ENCODE peak calls at places on chromosomes 6 and 20, in eight cellular contexts. One of them, this sample, is unnamed.

GRCh38 chr6:84227044-84227433 is 404 bp downstream of the CEP162 start:
- DNase-seq in Panc1: no peak
- DNase-seq in keratinocyte: no peak
- DNase-seq in RWPE1: peak; percentile 3
- DNase-seq in IMR-90: no peak
- DNase-seq in left lung: peak; percentile 4
- DNase-seq in fibroblast of lung: no peak
- DNase-seq in heart left ventricle: no peak
- DNase-seq in this sample: no peak

GRCh38 chr6:75204222-75204958 is 1.5 kb downstream of the COL12A1 start:
- DNase-seq in IMR-90: peak; percentile 96
- DNase-seq in heart left ventricle: peak; percentile 72
- DNase-seq in Panc1: no peak
- DNase-seq in RWPE1: peak; percentile 84
- DNase-seq in left lung: peak; percentile 60
- DNase-seq in keratinocyte: no peak
- DNase-seq in fibroblast of lung: peak; percentile 97
- DNase-seq in this sample: no peak

GRCh38 chr6:114040871-114041270 is 69.9 kb upstream of the HDAC2 start:
- DNase-seq in fibroblast of lung: peak; percentile 58
- DNase-seq in IMR-90: no peak
- DNase-seq in heart left ventricle: no peak
- DNase-seq in Panc1: no peak
- DNase-seq in keratinocyte: no peak
- DNase-seq in RWPE1: no peak
- DNase-seq in left lung: no peak
- DNase-seq in this sample: no peak

GRCh38 chr6:49462071-49462470 is 982 bp downstream of the MMUT start:
- DNase-seq in RWPE1: peak; percentile 4
- DNase-seq in IMR-90: peak; percentile 6
- DNase-seq in left lung: no peak
- DNase-seq in keratinocyte: no peak
- DNase-seq in heart left ventricle: no peak
- DNase-seq in fibroblast of lung: peak; percentile 28
- DNase-seq in Panc1: no peak
- DNase-seq in this sample: no peak

GRCh38 chr20:37282558-37282957 is 6.9 kb upstream of the MANBAL start:
- DNase-seq in Panc1: no peak
- DNase-seq in left lung: no peak
- DNase-seq in IMR-90: peak; percentile 81
- DNase-seq in heart left ventricle: no peak
- DNase-seq in RWPE1: peak; percentile 73
- DNase-seq in keratinocyte: no peak
- DNase-seq in fibroblast of lung: peak; percentile 80
- DNase-seq in this sample: no peak

GRCh38 chr20:47235853-47236638 is 120.5 kb downstream of the ZMYND8 start:
- DNase-seq in heart left ventricle: no peak
- DNase-seq in Panc1: no peak
- DNase-seq in RWPE1: no peak
- DNase-seq in keratinocyte: no peak
- DNase-seq in fibroblast of lung: no peak
- DNase-seq in IMR-90: no peak
- DNase-seq in left lung: no peak
- DNase-seq in this sample: no peak

GRCh38 chr6:22470454-22471368 is 98.7 kb upstream of the HDGFL1 start:
- DNase-seq in fibroblast of lung: peak; percentile 72
- DNase-seq in Panc1: peak; percentile 10
- DNase-seq in IMR-90: peak; percentile 51
- DNase-seq in left lung: no peak
- DNase-seq in heart left ventricle: peak; percentile 38
- DNase-seq in keratinocyte: no peak
- DNase-seq in RWPE1: peak; percentile 5
- DNase-seq in this sample: no peak

GRCh38 chr20:59751075-59751711 is 146.9 kb downstream of the PHACTR3 start:
- DNase-seq in Panc1: peak; percentile 5
- DNase-seq in RWPE1: peak; percentile 89
- DNase-seq in left lung: peak; percentile 88
- DNase-seq in IMR-90: peak; percentile 24
- DNase-seq in fibroblast of lung: peak; percentile 29
- DNase-seq in keratinocyte: no peak
- DNase-seq in heart left ventricle: peak; percentile 74
- DNase-seq in this sample: no peak

GRCh38 chr6:75130784-75131183 is 75.1 kb downstream of the COL12A1 start:
- DNase-seq in keratinocyte: no peak
- DNase-seq in heart left ventricle: no peak
- DNase-seq in RWPE1: no peak
- DNase-seq in fibroblast of lung: peak; percentile 57
- DNase-seq in IMR-90: peak; percentile 76
- DNase-seq in left lung: no peak
- DNase-seq in Panc1: no peak
- DNase-seq in this sample: no peak

GRCh38 chr20:3765171-3765887 is 2.2 kb downstream of the ADISSP start:
- DNase-seq in heart left ventricle: peak; percentile 67
- DNase-seq in IMR-90: no peak
- DNase-seq in Panc1: no peak
- DNase-seq in left lung: no peak
- DNase-seq in keratinocyte: no peak
- DNase-seq in RWPE1: no peak
- DNase-seq in fibroblast of lung: no peak
- DNase-seq in this sample: no peak

GRCh38 chr20:20505554-20505953 is 137.7 kb downstream of the INSM1 start:
- DNase-seq in IMR-90: no peak
- DNase-seq in heart left ventricle: no peak
- DNase-seq in Panc1: no peak
- DNase-seq in fibroblast of lung: no peak
- DNase-seq in keratinocyte: no peak
- DNase-seq in left lung: no peak
- DNase-seq in RWPE1: no peak
- DNase-seq in this sample: no peak

GRCh38 chr20:46343358-46344357 is 35.4 kb upstream of the CDH22 start:
- DNase-seq in IMR-90: no peak
- DNase-seq in left lung: no peak
- DNase-seq in Panc1: no peak
- DNase-seq in keratinocyte: no peak
- DNase-seq in heart left ventricle: no peak
- DNase-seq in RWPE1: no peak
- DNase-seq in fibroblast of lung: no peak
- DNase-seq in this sample: no peak

GRCh38 chr20:36214684-36215256 is 21.5 kb upstream of the AAR2 start:
- DNase-seq in left lung: no peak
- DNase-seq in RWPE1: peak; percentile 73
- DNase-seq in heart left ventricle: no peak
- DNase-seq in Panc1: peak; percentile 22
- DNase-seq in keratinocyte: no peak
- DNase-seq in fibroblast of lung: peak; percentile 57
- DNase-seq in IMR-90: peak; percentile 33
- DNase-seq in this sample: no peak

GRCh38 chr20:40643891-40644290 is 45.1 kb downstream of the MAFB start:
- DNase-seq in RWPE1: no peak
- DNase-seq in left lung: no peak
- DNase-seq in heart left ventricle: no peak
- DNase-seq in keratinocyte: no peak
- DNase-seq in Panc1: no peak
- DNase-seq in IMR-90: no peak
- DNase-seq in fibroblast of lung: no peak
- DNase-seq in this sample: no peak

GRCh38 chr20:63060057-63060991 is 53.6 kb upstream of the BHLHE23 start:
- DNase-seq in left lung: peak; percentile 43
- DNase-seq in RWPE1: peak; percentile 68
- DNase-seq in keratinocyte: no peak
- DNase-seq in fibroblast of lung: no peak
- DNase-seq in Panc1: no peak
- DNase-seq in heart left ventricle: no peak
- DNase-seq in IMR-90: peak; percentile 22
- DNase-seq in this sample: no peak

GRCh38 chr6:8195040-8195713 is 92.8 kb upstream of the EEF1E1 start:
- DNase-seq in RWPE1: no peak
- DNase-seq in keratinocyte: no peak
- DNase-seq in fibroblast of lung: no peak
- DNase-seq in Panc1: no peak
- DNase-seq in heart left ventricle: no peak
- DNase-seq in IMR-90: no peak
- DNase-seq in left lung: no peak
- DNase-seq in this sample: no peak

GRCh38 chr20:46712056-46712636 is 2.7 kb downstream of the SLC2A10 start:
- DNase-seq in fibroblast of lung: no peak
- DNase-seq in keratinocyte: no peak
- DNase-seq in Panc1: no peak
- DNase-seq in RWPE1: no peak
- DNase-seq in left lung: no peak
- DNase-seq in heart left ventricle: no peak
- DNase-seq in IMR-90: no peak
- DNase-seq in this sample: no peak

GRCh38 chr6:104623052-104623690 is 236.5 kb downstream of the HACE1 start:
- DNase-seq in Panc1: no peak
- DNase-seq in IMR-90: no peak
- DNase-seq in RWPE1: no peak
- DNase-seq in left lung: no peak
- DNase-seq in keratinocyte: no peak
- DNase-seq in heart left ventricle: no peak
- DNase-seq in fibroblast of lung: no peak
- DNase-seq in this sample: no peak

GRCh38 chr20:35129647-35130069 is 17.5 kb downstream of the EDEM2 start:
- DNase-seq in fibroblast of lung: peak; percentile 47
- DNase-seq in RWPE1: no peak
- DNase-seq in keratinocyte: no peak
- DNase-seq in Panc1: peak; percentile 89
- DNase-seq in heart left ventricle: no peak
- DNase-seq in IMR-90: peak; percentile 71
- DNase-seq in left lung: no peak
- DNase-seq in this sample: no peak
- H3K27ac ChIP-seq in fibroblast of lung: no peak overlapping the region
- H3K27ac ChIP-seq in RWPE1: no peak overlapping the region
- H3K27ac ChIP-seq in keratinocyte: no peak overlapping the region
- H3K27ac ChIP-seq in Panc1: no peak overlapping the region
- H3K27ac ChIP-seq in heart left ventricle: no peak overlapping the region
- H3K27ac ChIP-seq in IMR-90: no peak overlapping the region
- H3K27ac ChIP-seq in left lung: peak overlapping the region; percentile 57
- H3K27ac ChIP-seq in this sample: no peak overlapping the region

GRCh38 chr20:31934968-31935764 is 16.7 kb downstream of the PDRG1 start:
- DNase-seq in left lung: no peak
- DNase-seq in RWPE1: no peak
- DNase-seq in keratinocyte: no peak
- DNase-seq in heart left ventricle: no peak
- DNase-seq in IMR-90: no peak
- DNase-seq in Panc1: no peak
- DNase-seq in fibroblast of lung: no peak
- DNase-seq in this sample: no peak
- TF ChIP-seq CTCF in left lung: no peak
- TF ChIP-seq CTCF in RWPE1: no peak
- TF ChIP-seq CTCF in keratinocyte: no peak
- TF ChIP-seq CTCF in heart left ventricle: no peak
- TF ChIP-seq CTCF in IMR-90: no peak
- TF ChIP-seq CTCF in Panc1: no peak
- TF ChIP-seq CTCF in fibroblast of lung: no peak
- TF ChIP-seq CTCF in this sample: no peak

GRCh38 chr6:33314515-33314942 is 651 bp upstream of the TAPBP start:
- DNase-seq in keratinocyte: no peak
- DNase-seq in Panc1: no peak
- DNase-seq in heart left ventricle: peak; percentile 72
- DNase-seq in RWPE1: peak; percentile 57
- DNase-seq in fibroblast of lung: peak; percentile 73
- DNase-seq in left lung: no peak
- DNase-seq in IMR-90: peak; percentile 86
- DNase-seq in this sample: peak; percentile 60

GRCh38 chr6:33313709-33314514 is at the start of gene TAPBP:
- DNase-seq in fibroblast of lung: peak; percentile 56
- DNase-seq in keratinocyte: no peak
- DNase-seq in left lung: peak; percentile 89
- DNase-seq in IMR-90: peak; percentile 72
- DNase-seq in heart left ventricle: peak; percentile 63
- DNase-seq in RWPE1: peak; percentile 61
- DNase-seq in Panc1: no peak
- DNase-seq in this sample: peak; percentile 76

GRCh38 chr6:33314943-33315752 is 1.3 kb upstream of the TAPBP start:
- DNase-seq in left lung: peak; percentile 91
- DNase-seq in heart left ventricle: peak; percentile 63
- DNase-seq in RWPE1: no peak
- DNase-seq in fibroblast of lung: no peak
- DNase-seq in Panc1: no peak
- DNase-seq in keratinocyte: no peak
- DNase-seq in IMR-90: no peak
- DNase-seq in this sample: no peak

GRCh38 chr6:33313105-33313708 is 671 bp downstream of the TAPBP start:
- DNase-seq in keratinocyte: no peak
- DNase-seq in IMR-90: peak; percentile 31
- DNase-seq in fibroblast of lung: peak; percentile 27
- DNase-seq in heart left ventricle: peak; percentile 60
- DNase-seq in RWPE1: no peak
- DNase-seq in left lung: peak; percentile 92
- DNase-seq in Panc1: no peak
- DNase-seq in this sample: peak; percentile 33

GRCh38 chr6:33312361-33313104 is 1.3 kb downstream of the TAPBP start:
- DNase-seq in Panc1: no peak
- DNase-seq in fibroblast of lung: peak; percentile 57
- DNase-seq in RWPE1: peak; percentile 90
- DNase-seq in IMR-90: peak; percentile 64
- DNase-seq in keratinocyte: no peak
- DNase-seq in left lung: peak; percentile 83
- DNase-seq in heart left ventricle: peak; percentile 62
- DNase-seq in this sample: peak; percentile 81
- H3K27ac ChIP-seq in Panc1: peak overlapping the region; percentile 99
- H3K27ac ChIP-seq in fibroblast of lung: peak overlapping the region; percentile 98
- H3K27ac ChIP-seq in RWPE1: peak overlapping the region; percentile 95
- H3K27ac ChIP-seq in IMR-90: peak overlapping the region; percentile 97
- H3K27ac ChIP-seq in keratinocyte: peak overlapping the region; percentile 96
- H3K27ac ChIP-seq in left lung: peak overlapping the region; percentile 100
- H3K27ac ChIP-seq in heart left ventricle: peak overlapping the region; percentile 92
- H3K27ac ChIP-seq in this sample: peak overlapping the region; percentile 98

DNA sequence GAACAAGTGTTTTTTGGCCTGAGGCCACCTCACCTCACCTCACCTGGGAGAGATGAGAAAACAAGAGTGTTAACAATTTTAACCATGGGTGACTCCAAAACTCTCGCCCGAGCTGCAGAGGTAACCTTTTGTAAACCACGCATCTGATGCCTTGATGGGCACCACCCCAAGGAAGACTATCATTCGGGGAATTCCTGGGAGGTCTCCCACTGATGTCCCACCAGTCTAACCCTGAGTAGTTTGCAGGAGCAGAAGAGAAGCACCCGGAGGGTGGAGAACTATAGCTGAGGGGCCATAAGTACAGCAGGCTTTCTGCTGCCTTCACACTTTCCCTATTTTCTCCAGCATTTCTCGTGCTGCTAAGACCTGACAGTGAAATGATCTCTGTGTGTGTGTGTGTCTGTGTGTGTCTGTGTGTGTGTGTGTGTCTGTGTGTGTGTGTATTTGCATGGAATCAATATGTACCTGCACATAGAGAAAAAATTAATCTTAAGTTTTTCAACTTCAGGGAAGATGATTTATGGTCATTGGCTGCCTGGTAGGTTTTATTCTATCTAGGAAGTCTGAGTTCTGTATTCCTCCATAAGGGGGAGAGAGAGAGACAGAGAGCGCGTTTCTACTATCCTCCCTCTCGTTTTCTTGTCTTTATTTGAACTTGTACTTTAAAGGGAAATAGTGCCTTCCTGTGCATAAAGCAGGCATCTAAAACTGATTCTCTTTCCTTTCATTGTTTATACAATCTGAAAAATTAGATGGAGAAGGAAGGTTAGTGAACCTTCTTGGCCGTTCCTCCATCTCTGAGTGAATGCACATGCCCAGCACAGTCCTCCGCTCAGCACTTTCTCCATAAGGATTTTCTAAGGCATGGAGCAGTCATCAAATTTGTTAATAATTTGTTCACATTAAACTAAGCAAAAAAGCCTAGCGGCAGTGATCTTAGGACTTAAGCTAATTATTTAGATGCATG is 75.9 kb downstream of the CAP2 start:
- DNase-seq in fibroblast of lung: peak; percentile 63
- DNase-seq in keratinocyte: no peak
- DNase-seq in left lung: no peak
- DNase-seq in IMR-90: no peak
- DNase-seq in RWPE1: no peak
- DNase-seq in heart left ventricle: no peak
- DNase-seq in Panc1: no peak
- DNase-seq in this sample: no peak
- TF ChIP-seq CTCF in fibroblast of lung: peak; percentile 63
- TF ChIP-seq CTCF in keratinocyte: no peak
- TF ChIP-seq CTCF in left lung: peak; percentile 11
- TF ChIP-seq CTCF in IMR-90: no peak
- TF ChIP-seq CTCF in RWPE1: no peak
- TF ChIP-seq CTCF in heart left ventricle: peak; percentile 37
- TF ChIP-seq CTCF in Panc1: peak; percentile 8
- TF ChIP-seq CTCF in this sample: no peak